ENCODE peak calls at places on chromosome 1, in eight cellular contexts. One of them, this sample, is unnamed.

GRCh38 chr1:9293512-9294439 is 1.1 kb downstream of the SPSB1 start:
- DNase-seq in tibial nerve: no peak
- DNase-seq in transverse colon: peak; percentile 55
- DNase-seq in tibial artery: no peak
- DNase-seq in heart right ventricle: no peak
- DNase-seq in neural progenitor cell: no peak
- DNase-seq in mucosa of descending colon: no peak
- DNase-seq in thoracic aorta: no peak
- DNase-seq in this sample: peak; percentile 41

GRCh38 chr1:9721606-9722377 is 70.3 kb downstream of the PIK3CD start:
- DNase-seq in tibial nerve: no peak
- DNase-seq in transverse colon: peak; percentile 48
- DNase-seq in tibial artery: no peak
- DNase-seq in heart right ventricle: peak; percentile 32
- DNase-seq in neural progenitor cell: peak; percentile 77
- DNase-seq in mucosa of descending colon: no peak
- DNase-seq in thoracic aorta: no peak
- DNase-seq in this sample: peak; percentile 54

GRCh38 chr1:43703836-43704235 is 3.5 kb upstream of the ST3GAL3 start:
- DNase-seq in tibial nerve: no peak
- DNase-seq in transverse colon: no peak
- DNase-seq in tibial artery: no peak
- DNase-seq in heart right ventricle: no peak
- DNase-seq in neural progenitor cell: no peak
- DNase-seq in mucosa of descending colon: no peak
- DNase-seq in thoracic aorta: no peak
- DNase-seq in this sample: no peak

GRCh38 chr1:18886003-18886335 is 16.4 kb downstream of the ALDH4A1 start:
- DNase-seq in tibial nerve: no peak
- DNase-seq in transverse colon: no peak
- DNase-seq in tibial artery: no peak
- DNase-seq in heart right ventricle: no peak
- DNase-seq in neural progenitor cell: no peak
- DNase-seq in mucosa of descending colon: no peak
- DNase-seq in thoracic aorta: no peak
- DNase-seq in this sample: no peak

GRCh38 chr1:234631721-234632125 is 21.7 kb upstream of the IRF2BP2 start:
- DNase-seq in tibial nerve: no peak
- DNase-seq in transverse colon: no peak
- DNase-seq in tibial artery: no peak
- DNase-seq in heart right ventricle: no peak
- DNase-seq in neural progenitor cell: no peak
- DNase-seq in mucosa of descending colon: no peak
- DNase-seq in thoracic aorta: no peak
- DNase-seq in this sample: peak; percentile 69

GRCh38 chr1:155103325-155103724 is 24.4 kb upstream of the EFNA1 start:
- DNase-seq in tibial nerve: no peak
- DNase-seq in transverse colon: no peak
- DNase-seq in tibial artery: no peak
- DNase-seq in heart right ventricle: no peak
- DNase-seq in neural progenitor cell: no peak
- DNase-seq in mucosa of descending colon: no peak
- DNase-seq in thoracic aorta: no peak
- DNase-seq in this sample: no peak

GRCh38 chr1:44472614-44473262 is 67.7 kb downstream of the RNF220 start:
- DNase-seq in tibial nerve: no peak
- DNase-seq in transverse colon: no peak
- DNase-seq in tibial artery: no peak
- DNase-seq in heart right ventricle: no peak
- DNase-seq in neural progenitor cell: no peak
- DNase-seq in mucosa of descending colon: no peak
- DNase-seq in thoracic aorta: no peak
- DNase-seq in this sample: no peak

GRCh38 chr1:224113005-224113404 is 906 bp upstream of the FBXO28 start:
- DNase-seq in tibial nerve: no peak
- DNase-seq in transverse colon: no peak
- DNase-seq in tibial artery: no peak
- DNase-seq in heart right ventricle: no peak
- DNase-seq in neural progenitor cell: no peak
- DNase-seq in mucosa of descending colon: no peak
- DNase-seq in thoracic aorta: no peak
- DNase-seq in this sample: no peak

GRCh38 chr1:3477241-3478109 is 23.0 kb downstream of the ARHGEF16 start:
- DNase-seq in tibial nerve: no peak
- DNase-seq in transverse colon: no peak
- DNase-seq in tibial artery: no peak
- DNase-seq in heart right ventricle: no peak
- DNase-seq in neural progenitor cell: no peak
- DNase-seq in mucosa of descending colon: no peak
- DNase-seq in thoracic aorta: no peak
- DNase-seq in this sample: no peak

GRCh38 chr1:209565759-209566678 is 17.5 kb upstream of the CAMK1G start:
- DNase-seq in tibial nerve: peak; percentile 71
- DNase-seq in transverse colon: peak; percentile 80
- DNase-seq in tibial artery: peak; percentile 71
- DNase-seq in heart right ventricle: peak; percentile 79
- DNase-seq in neural progenitor cell: peak; percentile 95
- DNase-seq in mucosa of descending colon: peak; percentile 58
- DNase-seq in thoracic aorta: peak; percentile 32
- DNase-seq in this sample: peak; percentile 83

GRCh38 chr1:89823679-89824292 is 3.0 kb downstream of the LRRC8D start:
- DNase-seq in tibial nerve: no peak
- DNase-seq in transverse colon: no peak
- DNase-seq in tibial artery: no peak
- DNase-seq in heart right ventricle: no peak
- DNase-seq in neural progenitor cell: no peak
- DNase-seq in mucosa of descending colon: no peak
- DNase-seq in thoracic aorta: no peak
- DNase-seq in this sample: no peak

GRCh38 chr1:151369621-151370048 is 2.9 kb downstream of the SELENBP1 start:
- DNase-seq in tibial nerve: no peak
- DNase-seq in transverse colon: peak; percentile 55
- DNase-seq in tibial artery: no peak
- DNase-seq in heart right ventricle: no peak
- DNase-seq in neural progenitor cell: no peak
- DNase-seq in mucosa of descending colon: no peak
- DNase-seq in thoracic aorta: no peak
- DNase-seq in this sample: no peak
- H3K4me1 ChIP-seq in tibial nerve: peaks cover 37% of the 10 kb centered on the region
- H3K4me1 ChIP-seq in transverse colon: peaks cover 48% of the 10 kb centered on the region
- H3K4me1 ChIP-seq in tibial artery: peaks cover 51% of the 10 kb centered on the region
- H3K4me1 ChIP-seq in heart right ventricle: peaks cover 55% of the 10 kb centered on the region
- H3K4me1 ChIP-seq in neural progenitor cell: peaks cover 26% of the 10 kb centered on the region
- H3K4me1 ChIP-seq in mucosa of descending colon: peaks cover 33% of the 10 kb centered on the region
- H3K4me1 ChIP-seq in thoracic aorta: peaks cover 27% of the 10 kb centered on the region
- H3K4me1 ChIP-seq in this sample: peaks cover 14% of the 10 kb centered on the region

GRCh38 chr1:216535059-216535458 is 111.8 kb upstream of the USH2A start:
- DNase-seq in tibial nerve: no peak
- DNase-seq in transverse colon: no peak
- DNase-seq in tibial artery: no peak
- DNase-seq in heart right ventricle: no peak
- DNase-seq in neural progenitor cell: no peak
- DNase-seq in mucosa of descending colon: no peak
- DNase-seq in thoracic aorta: no peak
- DNase-seq in this sample: no peak

GRCh38 chr1:216532399-216532798 is 109.2 kb upstream of the USH2A start:
- DNase-seq in tibial nerve: no peak
- DNase-seq in transverse colon: no peak
- DNase-seq in tibial artery: no peak
- DNase-seq in heart right ventricle: no peak
- DNase-seq in neural progenitor cell: no peak
- DNase-seq in mucosa of descending colon: no peak
- DNase-seq in thoracic aorta: no peak
- DNase-seq in this sample: no peak

GRCh38 chr1:216528816-216529215 is 105.6 kb upstream of the USH2A start:
- DNase-seq in tibial nerve: no peak
- DNase-seq in transverse colon: no peak
- DNase-seq in tibial artery: no peak
- DNase-seq in heart right ventricle: no peak
- DNase-seq in neural progenitor cell: no peak
- DNase-seq in mucosa of descending colon: no peak
- DNase-seq in thoracic aorta: no peak
- DNase-seq in this sample: peak; percentile 68

GRCh38 chr1:216533786-216534185 is 110.5 kb upstream of the USH2A start:
- DNase-seq in tibial nerve: no peak
- DNase-seq in transverse colon: no peak
- DNase-seq in tibial artery: no peak
- DNase-seq in heart right ventricle: no peak
- DNase-seq in neural progenitor cell: no peak
- DNase-seq in mucosa of descending colon: no peak
- DNase-seq in thoracic aorta: no peak
- DNase-seq in this sample: no peak

DNA sequence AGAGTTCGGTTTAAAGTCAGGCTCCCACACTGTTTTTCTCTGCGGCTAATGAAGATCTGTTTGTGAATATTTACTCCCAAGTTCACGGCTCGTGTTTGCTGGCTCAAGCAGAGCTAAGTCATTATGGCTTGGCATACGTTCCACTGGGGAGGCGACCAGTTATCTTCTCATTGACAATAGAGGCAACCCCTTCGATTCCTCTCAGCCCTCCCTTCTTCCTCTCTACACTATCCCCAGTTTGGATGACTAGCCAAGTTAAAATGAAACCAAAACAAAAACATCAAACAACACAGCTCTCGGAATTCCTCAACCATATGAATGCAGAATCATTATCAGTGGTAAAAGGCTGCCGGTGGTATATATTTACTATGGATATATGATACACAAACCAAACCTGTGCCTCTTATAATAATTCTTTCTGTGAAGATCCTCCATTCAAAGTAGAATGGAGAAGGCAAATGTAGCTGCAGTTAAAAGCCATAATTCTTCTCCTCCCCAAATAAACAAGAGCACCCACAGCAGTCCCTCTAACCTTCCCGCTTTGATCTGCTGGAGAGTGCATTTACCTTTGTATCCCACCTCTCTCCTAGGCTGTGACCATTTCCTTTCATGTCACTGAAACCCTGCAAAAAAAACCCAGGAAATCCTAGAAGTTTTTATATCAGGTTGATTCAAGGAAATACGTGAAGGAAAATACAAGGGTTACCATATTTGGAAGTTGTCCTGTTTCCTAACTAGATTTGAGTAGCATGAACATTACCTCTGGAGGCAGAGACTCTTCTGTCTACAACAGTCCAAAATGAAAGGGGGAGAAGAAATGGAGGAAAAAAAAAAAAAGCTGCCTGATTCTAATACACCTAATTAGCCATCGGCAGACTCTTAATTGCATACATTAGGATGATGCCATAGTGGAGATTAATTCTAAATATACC is 108.3 kb upstream of the USH2A start:
- DNase-seq in tibial nerve: no peak
- DNase-seq in transverse colon: no peak
- DNase-seq in tibial artery: no peak
- DNase-seq in heart right ventricle: no peak
- DNase-seq in neural progenitor cell: no peak
- DNase-seq in mucosa of descending colon: no peak
- DNase-seq in thoracic aorta: no peak
- DNase-seq in this sample: no peak
- H3K4me3 ChIP-seq in tibial nerve: peak overlapping the region; percentile 33
- H3K4me3 ChIP-seq in transverse colon: peak overlapping the region; percentile 36
- H3K4me3 ChIP-seq in tibial artery: peak overlapping the region; percentile 30
- H3K4me3 ChIP-seq in heart right ventricle: peak overlapping the region; percentile 44
- H3K4me3 ChIP-seq in neural progenitor cell: no peak overlapping the region
- H3K4me3 ChIP-seq in mucosa of descending colon: no peak overlapping the region
- H3K4me3 ChIP-seq in thoracic aorta: peak overlapping the region; percentile 55
- H3K4me3 ChIP-seq in this sample: no peak overlapping the region

DNA sequence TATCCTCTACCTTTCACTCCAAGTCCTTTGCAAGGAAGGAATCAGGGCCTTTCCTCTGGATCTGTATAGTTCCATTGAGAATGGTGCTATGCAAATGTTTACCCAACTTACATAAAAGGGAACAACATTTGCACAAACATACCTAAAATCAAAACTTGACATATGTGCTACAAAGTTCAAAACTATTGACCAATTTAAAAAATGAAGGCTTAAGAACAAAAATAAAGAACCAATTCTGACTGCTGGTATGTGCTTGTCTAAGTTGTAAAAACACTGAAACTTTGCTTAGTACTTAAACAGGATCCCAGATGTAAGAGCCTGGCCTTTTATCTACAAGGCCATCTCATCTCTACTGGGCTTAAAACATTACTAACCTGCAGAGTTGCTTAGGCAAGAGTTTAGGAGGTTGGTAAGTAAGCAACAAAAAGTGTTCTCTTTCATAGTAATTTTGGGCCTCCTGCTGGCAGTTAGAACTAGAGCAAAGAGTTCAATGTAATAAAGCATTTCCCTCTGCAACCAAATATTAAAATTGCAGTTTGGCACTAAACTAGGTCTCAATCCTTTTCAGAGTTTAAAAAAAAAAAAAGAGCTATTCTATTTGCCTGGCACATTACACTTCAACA is 2.0 kb downstream of the SCMH1 start:
- DNase-seq in tibial nerve: no peak
- DNase-seq in transverse colon: no peak
- DNase-seq in tibial artery: no peak
- DNase-seq in heart right ventricle: no peak
- DNase-seq in neural progenitor cell: no peak
- DNase-seq in mucosa of descending colon: no peak
- DNase-seq in thoracic aorta: no peak
- DNase-seq in this sample: peak; percentile 67
- TF ChIP-seq CTCF in tibial nerve: peak; percentile 34
- TF ChIP-seq CTCF in transverse colon: peak; percentile 21
- TF ChIP-seq CTCF in tibial artery: peak; percentile 45
- TF ChIP-seq CTCF in heart right ventricle: peak; percentile 15
- TF ChIP-seq CTCF in neural progenitor cell: no peak
- TF ChIP-seq CTCF in mucosa of descending colon: no peak
- TF ChIP-seq CTCF in thoracic aorta: peak; percentile 34
- TF ChIP-seq CTCF in this sample: peak; percentile 34

DNA sequence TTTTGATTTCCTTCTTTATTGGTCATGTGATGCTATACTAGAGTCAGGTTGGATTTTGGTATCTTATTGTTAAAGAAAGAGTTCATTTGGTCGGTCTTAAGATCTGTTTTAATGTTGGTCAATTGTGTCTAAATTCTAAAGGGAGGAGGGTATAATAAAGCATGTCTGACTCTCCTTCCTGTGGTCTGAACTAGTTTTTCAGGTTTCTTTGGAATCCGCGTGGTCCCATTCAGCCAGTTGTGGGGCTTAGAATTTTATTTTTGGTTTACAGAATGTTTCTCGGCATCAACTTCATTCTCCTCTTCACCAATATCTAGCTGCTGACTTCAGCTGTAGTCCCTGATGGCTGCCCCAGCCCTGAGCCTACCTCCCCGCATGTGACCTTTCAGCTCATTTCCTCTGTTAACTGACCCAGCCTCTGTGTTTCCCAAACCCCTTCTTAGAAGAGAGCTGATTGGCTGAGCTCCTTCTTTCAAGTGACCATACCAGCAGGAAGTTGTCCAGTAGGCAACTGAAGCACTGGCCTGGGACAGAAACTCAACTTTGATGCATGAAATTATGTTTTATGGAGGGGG is 8.7 kb upstream of the MYOC start:
- DNase-seq in tibial nerve: no peak
- DNase-seq in transverse colon: no peak
- DNase-seq in tibial artery: no peak
- DNase-seq in heart right ventricle: no peak
- DNase-seq in neural progenitor cell: no peak
- DNase-seq in mucosa of descending colon: no peak
- DNase-seq in thoracic aorta: no peak
- DNase-seq in this sample: no peak
- H3K4me1 ChIP-seq in tibial nerve: no peaks in the 10 kb centered on the region
- H3K4me1 ChIP-seq in transverse colon: no peaks in the 10 kb centered on the region
- H3K4me1 ChIP-seq in tibial artery: peaks cover 20% of the 10 kb centered on the region
- H3K4me1 ChIP-seq in heart right ventricle: peaks cover under 1% of the 10 kb centered on the region
- H3K4me1 ChIP-seq in neural progenitor cell: peaks cover 17% of the 10 kb centered on the region
- H3K4me1 ChIP-seq in mucosa of descending colon: no peaks in the 10 kb centered on the region
- H3K4me1 ChIP-seq in thoracic aorta: no peaks in the 10 kb centered on the region
- H3K4me1 ChIP-seq in this sample: peaks cover 4% of the 10 kb centered on the region